ENCODE peak calls at places on chromosomes 16 and 17, in four cellular contexts. T, J, Q and U are unnamed samples. For H3K9me3 and H3K4me1, the result is how much of the 10 kb centered on the place peaks cover.

GRCh38 chr17:40617678-40618240 is 29.9 kb downstream of the SMARCE1 start:
- DNase-seq in T (no peak), J (no peak), Q (no peak), U (no peak)

GRCh38 chr17:27951872-27952271 is 58.7 kb upstream of the LYRM9 start:
- DNase-seq in T (no peak), J (no peak), Q (no peak), U (no peak)

GRCh38 chr17:17836818-17837379 is at the start of gene SREBF1:
- DNase-seq in T (peak), J (peak), Q (peak), U (peak)

GRCh38 chr16:29698042-29698441 is 19.1 kb downstream of the QPRT start:
- DNase-seq in T (no peak), J (no peak), Q (no peak), U (no peak)

GRCh38 chr16:57764341-57765159 is 29.0 kb downstream of the KATNB1 start:
- DNase-seq in T (no peak), J (peak), Q (peak), U (no peak)

GRCh38 chr17:78529871-78530670 is 47.1 kb downstream of the DNAH17 start:
- DNase-seq in T (peak), J (no peak), Q (no peak), U (peak)

GRCh38 chr17:83103200-83103937 is 24.0 kb downstream of the METRNL start:
- DNase-seq in T (peak), J (peak), Q (peak), U (peak)

GRCh38 chr16:68065716-68066305 is 19.4 kb upstream of the NFATC3 start:
- DNase-seq in T (peak), J (peak), Q (peak), U (no peak)

GRCh38 chr16:67833035-67833417 is 9.1 kb upstream of the THAP11 start:
- DNase-seq in T (no peak), J (peak), Q (peak), U (no peak)

GRCh38 chr17:81044764-81045589 is 10.0 kb downstream of the BAIAP2 start:
- DNase-seq in T (peak), J (peak), Q (peak), U (peak)

GRCh38 chr16:15650019-15650697 is at the start of gene NDE1:
- DNase-seq in T (peak), J (peak), Q (peak), U (peak)

GRCh38 chr17:22695228-22695619 is 1002.9 kb downstream of the KCNJ18 start:
- DNase-seq in T (no peak), J (no peak), Q (no peak), U (no peak)

GRCh38 chr17:22692066-22692800 is 999.9 kb downstream of the KCNJ18 start:
- DNase-seq in T (no peak), J (no peak), Q (no peak), U (no peak)

GRCh38 chr17:22694362-22695227 is 1002.3 kb downstream of the KCNJ18 start:
- DNase-seq in T (no peak), J (no peak), Q (no peak), U (no peak)

GRCh38 chr17:22692801-22693171 is 1000.5 kb downstream of the KCNJ18 start:
- DNase-seq in T (no peak), J (no peak), Q (no peak), U (no peak)
- H3K9me3 ChIP-seq in T (under half), J (under half), Q (under half), U (under half)

DNA sequence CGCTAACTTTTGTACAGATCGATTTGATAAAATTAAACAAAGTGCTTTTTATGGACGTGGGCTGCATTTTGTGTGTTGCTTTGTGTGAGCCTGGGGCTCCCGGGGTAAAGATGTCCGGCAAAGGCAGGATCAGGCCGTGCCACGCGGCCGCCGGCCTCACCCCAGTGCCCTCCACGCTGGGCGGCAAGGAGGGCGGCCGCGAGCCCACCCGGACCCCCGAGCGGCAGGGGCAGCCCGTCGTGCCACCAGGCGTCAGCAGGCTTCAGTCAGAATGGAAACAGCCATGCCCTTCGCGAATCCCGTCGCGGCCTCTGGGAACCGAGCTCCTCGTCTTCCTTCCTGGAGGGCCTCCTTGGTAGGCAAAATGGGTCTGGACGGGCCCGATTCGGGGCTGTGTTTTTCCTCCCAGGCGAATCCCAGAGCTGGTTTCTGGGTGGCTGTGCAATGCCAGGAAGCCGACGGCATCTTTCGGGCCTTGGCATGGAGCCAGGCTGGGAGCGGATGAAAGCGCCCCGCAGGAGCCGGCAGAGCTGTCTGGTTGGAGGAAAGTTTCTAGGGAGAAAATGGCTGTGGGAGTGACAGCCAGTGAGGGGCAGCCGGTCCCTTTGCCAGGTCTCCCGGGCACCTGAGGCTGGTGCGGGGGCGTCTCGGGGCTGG is 5.5 kb downstream of the SOX8 start:
- DNase-seq in T (no peak), J (no peak), Q (no peak), U (no peak)
- H3K4me1 ChIP-seq in T (under half), J (under half), Q (under half), U (under half)

GRCh38 chr17:1438593-1439083 is 17.4 kb downstream of the CRK start:
- DNase-seq in T (no peak), J (peak), Q (peak), U (no peak)
- H3K9me3 ChIP-seq in T (under half), J (under half), Q (under half), U (under half)

GRCh38 chr16:88526906-88527185 is 43.4 kb upstream of the ZC3H18 start:
- DNase-seq in T (no peak), J (no peak), Q (no peak), U (no peak)

GRCh38 chr16:88524973-88525662 is 45.1 kb upstream of the ZC3H18 start:
- DNase-seq in T (peak), J (no peak), Q (no peak), U (no peak)

GRCh38 chr16:88524274-88524972 is 45.8 kb upstream of the ZC3H18 start:
- DNase-seq in T (peak), J (no peak), Q (no peak), U (no peak)

GRCh38 chr16:88526008-88526905 is 43.9 kb upstream of the ZC3H18 start:
- DNase-seq in T (no peak), J (no peak), Q (no peak), U (no peak)

GRCh38 chr16:88525663-88525990 is 44.6 kb upstream of the ZC3H18 start:
- DNase-seq in T (no peak), J (no peak), Q (no peak), U (no peak)
- H3K4me1 ChIP-seq in T (half or more), J (under half), Q (under half), U (under half)